ENCODE peak calls at places on chromosomes 13 and 19, in nine cellular contexts. One of them, this sample, is unnamed.

GRCh38 chr13:97394542-97394941 is 39.4 kb upstream of the RAP2A start:
- DNase-seq in neural crest cell: no peak
- DNase-seq in OCI-LY7: no peak
- DNase-seq in GM23338: no peak
- DNase-seq in B cell: no peak
- DNase-seq in dorsolateral prefrontal cortex: no peak
- DNase-seq in ovary: no peak
- DNase-seq in adrenal gland: no peak
- DNase-seq in Peyer's patch: no peak
- DNase-seq in this sample: no peak

GRCh38 chr13:48542581-48543341 is 9.9 kb upstream of the RCBTB2 start:
- DNase-seq in Peyer's patch: peak
- DNase-seq in OCI-LY7: peak
- DNase-seq in GM23338: peak
- DNase-seq in dorsolateral prefrontal cortex: no peak
- DNase-seq in ovary: peak
- DNase-seq in adrenal gland: no peak
- DNase-seq in B cell: no peak
- DNase-seq in neural crest cell: peak
- DNase-seq in this sample: no peak

GRCh38 chr13:109357751-109358150 is 428.6 kb downstream of the IRS2 start:
- DNase-seq in dorsolateral prefrontal cortex: no peak
- DNase-seq in OCI-LY7: no peak
- DNase-seq in Peyer's patch: no peak
- DNase-seq in B cell: no peak
- DNase-seq in neural crest cell: no peak
- DNase-seq in GM23338: no peak
- DNase-seq in adrenal gland: no peak
- DNase-seq in ovary: no peak
- DNase-seq in this sample: no peak

GRCh38 chr13:31945202-31945978 is 86.2 kb upstream of the FRY start:
- DNase-seq in ovary: no peak
- DNase-seq in B cell: no peak
- DNase-seq in GM23338: peak
- DNase-seq in adrenal gland: peak
- DNase-seq in OCI-LY7: no peak
- DNase-seq in dorsolateral prefrontal cortex: peak
- DNase-seq in neural crest cell: no peak
- DNase-seq in Peyer's patch: peak
- DNase-seq in this sample: peak

GRCh38 chr13:108705031-108705430 is 75.6 kb downstream of the MYO16 start:
- DNase-seq in Peyer's patch: no peak
- DNase-seq in ovary: no peak
- DNase-seq in adrenal gland: no peak
- DNase-seq in OCI-LY7: no peak
- DNase-seq in neural crest cell: no peak
- DNase-seq in GM23338: no peak
- DNase-seq in B cell: no peak
- DNase-seq in dorsolateral prefrontal cortex: no peak
- DNase-seq in this sample: no peak

GRCh38 chr13:108734676-108735075 is 105.3 kb downstream of the MYO16 start:
- DNase-seq in neural crest cell: no peak
- DNase-seq in B cell: no peak
- DNase-seq in GM23338: peak
- DNase-seq in adrenal gland: no peak
- DNase-seq in OCI-LY7: no peak
- DNase-seq in dorsolateral prefrontal cortex: no peak
- DNase-seq in Peyer's patch: no peak
- DNase-seq in ovary: no peak
- DNase-seq in this sample: no peak

GRCh38 chr13:26919311-26919710 is 158.7 kb upstream of the GPR12 start:
- DNase-seq in OCI-LY7: no peak
- DNase-seq in adrenal gland: peak
- DNase-seq in dorsolateral prefrontal cortex: no peak
- DNase-seq in B cell: no peak
- DNase-seq in Peyer's patch: no peak
- DNase-seq in GM23338: no peak
- DNase-seq in ovary: no peak
- DNase-seq in neural crest cell: no peak
- DNase-seq in this sample: no peak

GRCh38 chr13:50915562-50915961 is 6.0 kb downstream of the RNASEH2B start:
- DNase-seq in OCI-LY7: peak
- DNase-seq in B cell: no peak
- DNase-seq in dorsolateral prefrontal cortex: no peak
- DNase-seq in ovary: no peak
- DNase-seq in Peyer's patch: no peak
- DNase-seq in adrenal gland: no peak
- DNase-seq in neural crest cell: no peak
- DNase-seq in GM23338: peak
- DNase-seq in this sample: no peak

GRCh38 chr13:99406799-99407201 is 94.5 kb upstream of the TM9SF2 start:
- DNase-seq in OCI-LY7: no peak
- DNase-seq in ovary: peak
- DNase-seq in dorsolateral prefrontal cortex: no peak
- DNase-seq in neural crest cell: no peak
- DNase-seq in adrenal gland: no peak
- DNase-seq in GM23338: no peak
- DNase-seq in B cell: peak
- DNase-seq in Peyer's patch: no peak
- DNase-seq in this sample: no peak

GRCh38 chr13:114097504-114097892 is 34.9 kb downstream of the RASA3 start:
- DNase-seq in Peyer's patch: peak
- DNase-seq in dorsolateral prefrontal cortex: peak
- DNase-seq in ovary: no peak
- DNase-seq in OCI-LY7: no peak
- DNase-seq in GM23338: no peak
- DNase-seq in B cell: no peak
- DNase-seq in neural crest cell: no peak
- DNase-seq in adrenal gland: no peak
- DNase-seq in this sample: no peak

GRCh38 chr19:46924874-46925547 is 64.2 kb downstream of the ARHGAP35 start:
- DNase-seq in B cell: no peak
- DNase-seq in neural crest cell: no peak
- DNase-seq in dorsolateral prefrontal cortex: no peak
- DNase-seq in adrenal gland: no peak
- DNase-seq in GM23338: no peak
- DNase-seq in ovary: no peak
- DNase-seq in OCI-LY7: peak
- DNase-seq in Peyer's patch: no peak
- DNase-seq in this sample: no peak

GRCh38 chr19:17303167-17303939 is at the start of gene ABHD8:
- DNase-seq in GM23338: peak
- DNase-seq in Peyer's patch: peak
- DNase-seq in OCI-LY7: peak
- DNase-seq in dorsolateral prefrontal cortex: peak
- DNase-seq in B cell: peak
- DNase-seq in ovary: peak
- DNase-seq in adrenal gland: peak
- DNase-seq in neural crest cell: peak
- DNase-seq in this sample: peak

GRCh38 chr19:48900477-48901452 is 653 bp downstream of the NUCB1 start:
- DNase-seq in OCI-LY7: peak
- DNase-seq in adrenal gland: no peak
- DNase-seq in neural crest cell: no peak
- DNase-seq in GM23338: peak
- DNase-seq in dorsolateral prefrontal cortex: no peak
- DNase-seq in Peyer's patch: no peak
- DNase-seq in ovary: no peak
- DNase-seq in B cell: no peak
- DNase-seq in this sample: no peak

GRCh38 chr13:65926750-65927171 is 1303.4 kb downstream of the PCDH9 start:
- DNase-seq in B cell: no peak
- DNase-seq in OCI-LY7: peak
- DNase-seq in GM23338: peak
- DNase-seq in Peyer's patch: no peak
- DNase-seq in ovary: no peak
- DNase-seq in dorsolateral prefrontal cortex: no peak
- DNase-seq in neural crest cell: no peak
- DNase-seq in adrenal gland: no peak
- DNase-seq in this sample: no peak

GRCh38 chr13:20127563-20128458 is 33.0 kb downstream of the GJA3 start:
- DNase-seq in OCI-LY7: no peak
- DNase-seq in Peyer's patch: peak
- DNase-seq in neural crest cell: peak
- DNase-seq in B cell: peak
- DNase-seq in adrenal gland: peak
- DNase-seq in ovary: peak
- DNase-seq in dorsolateral prefrontal cortex: no peak
- DNase-seq in GM23338: peak
- DNase-seq in this sample: peak

GRCh38 chr13:20129076-20129475 is 31.8 kb downstream of the GJA3 start:
- DNase-seq in OCI-LY7: no peak
- DNase-seq in dorsolateral prefrontal cortex: no peak
- DNase-seq in ovary: no peak
- DNase-seq in adrenal gland: no peak
- DNase-seq in GM23338: no peak
- DNase-seq in Peyer's patch: no peak
- DNase-seq in B cell: no peak
- DNase-seq in neural crest cell: no peak
- DNase-seq in this sample: no peak

GRCh38 chr13:20130012-20130411 is 30.8 kb downstream of the GJA3 start:
- DNase-seq in dorsolateral prefrontal cortex: no peak
- DNase-seq in adrenal gland: no peak
- DNase-seq in GM23338: no peak
- DNase-seq in OCI-LY7: no peak
- DNase-seq in B cell: no peak
- DNase-seq in ovary: no peak
- DNase-seq in neural crest cell: no peak
- DNase-seq in Peyer's patch: no peak
- DNase-seq in this sample: no peak

GRCh38 chr13:20127263-20127562 is 33.6 kb downstream of the GJA3 start:
- DNase-seq in ovary: no peak
- DNase-seq in dorsolateral prefrontal cortex: no peak
- DNase-seq in Peyer's patch: no peak
- DNase-seq in neural crest cell: no peak
- DNase-seq in GM23338: no peak
- DNase-seq in adrenal gland: no peak
- DNase-seq in B cell: no peak
- DNase-seq in OCI-LY7: no peak
- DNase-seq in this sample: no peak

DNA sequence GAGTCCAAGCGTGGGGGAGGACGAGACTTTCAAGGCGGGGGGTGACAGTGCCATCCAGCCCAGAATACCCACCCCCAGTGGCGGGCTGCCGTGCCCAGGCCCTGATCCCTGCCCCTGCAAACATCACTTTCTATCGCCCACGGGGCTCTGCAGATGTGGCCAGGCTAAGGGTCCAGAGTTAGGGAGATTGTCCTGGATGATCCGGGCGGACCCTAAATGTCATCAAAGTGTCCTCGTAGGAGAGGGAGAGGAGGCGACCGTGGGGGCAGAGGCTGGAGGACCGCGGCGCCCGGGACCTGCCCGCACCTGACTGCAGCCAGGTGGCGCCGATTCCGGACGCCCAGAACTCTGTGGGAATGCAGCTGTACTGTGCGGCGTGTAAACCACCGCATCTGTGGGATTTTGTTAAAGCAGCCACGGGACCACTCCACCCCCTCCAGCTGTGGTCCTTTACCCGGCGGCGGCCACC is 32.4 kb downstream of the GJA3 start:
- DNase-seq in adrenal gland: no peak
- DNase-seq in GM23338: no peak
- DNase-seq in Peyer's patch: no peak
- DNase-seq in B cell: peak
- DNase-seq in OCI-LY7: no peak
- DNase-seq in ovary: no peak
- DNase-seq in neural crest cell: no peak
- DNase-seq in dorsolateral prefrontal cortex: no peak
- DNase-seq in this sample: no peak
- TF ChIP-seq CTCF in adrenal gland: peak
- TF ChIP-seq CTCF in GM23338: peak
- TF ChIP-seq CTCF in Peyer's patch: no peak
- TF ChIP-seq CTCF in B cell: no peak
- TF ChIP-seq CTCF in OCI-LY7: peak
- TF ChIP-seq CTCF in ovary: no peak
- TF ChIP-seq CTCF in neural crest cell: peak
- TF ChIP-seq CTCF in dorsolateral prefrontal cortex: no peak
- TF ChIP-seq CTCF in this sample: no peak

DNA sequence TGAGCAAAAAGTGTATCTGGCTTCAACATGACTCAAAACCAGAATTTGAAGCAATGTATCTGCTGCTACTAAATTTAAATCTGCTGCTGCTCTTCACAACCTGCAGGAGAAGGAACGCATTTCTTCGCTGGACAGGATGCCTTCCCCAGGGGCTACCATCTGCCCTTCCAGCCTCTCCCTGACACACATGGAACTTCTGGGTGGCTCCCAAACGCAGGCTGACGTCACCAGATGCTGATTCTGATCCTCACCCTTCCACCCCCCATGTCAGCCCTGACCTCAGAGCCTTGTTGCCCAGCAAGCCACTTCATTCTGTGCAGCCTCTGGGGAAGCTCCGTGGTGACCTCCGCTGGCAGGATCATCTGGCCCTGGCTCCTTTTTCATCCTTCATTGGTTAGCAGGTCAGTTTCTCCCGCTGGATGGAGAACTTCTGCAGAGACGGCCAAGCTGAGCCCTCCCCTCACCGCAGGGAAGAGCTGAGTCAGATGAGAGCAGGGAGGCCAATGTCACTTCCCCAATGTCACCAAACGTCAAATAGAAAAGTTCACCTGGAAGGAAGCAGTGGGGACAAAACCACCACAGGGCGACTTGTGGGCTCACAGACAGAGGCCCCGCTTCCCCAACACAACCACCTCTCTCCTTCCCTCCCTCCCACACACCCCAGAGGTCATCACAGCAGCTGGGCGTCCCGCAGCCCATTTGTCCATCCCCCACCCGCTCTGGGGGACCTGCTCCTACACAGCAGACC is 14.0 kb upstream of the RAB20 start:
- DNase-seq in dorsolateral prefrontal cortex: no peak
- DNase-seq in OCI-LY7: no peak
- DNase-seq in Peyer's patch: no peak
- DNase-seq in adrenal gland: peak
- DNase-seq in GM23338: no peak
- DNase-seq in B cell: peak
- DNase-seq in neural crest cell: no peak
- DNase-seq in ovary: no peak
- DNase-seq in this sample: no peak
- TF ChIP-seq CTCF in dorsolateral prefrontal cortex: no peak
- TF ChIP-seq CTCF in OCI-LY7: no peak
- TF ChIP-seq CTCF in Peyer's patch: no peak
- TF ChIP-seq CTCF in adrenal gland: no peak
- TF ChIP-seq CTCF in GM23338: no peak
- TF ChIP-seq CTCF in B cell: no peak
- TF ChIP-seq CTCF in neural crest cell: no peak
- TF ChIP-seq CTCF in ovary: no peak
- TF ChIP-seq CTCF in this sample: no peak

GRCh38 chr19:12938054-12938535 is 314 bp upstream of the CALR start:
- DNase-seq in B cell: peak
- DNase-seq in dorsolateral prefrontal cortex: peak
- DNase-seq in ovary: peak
- DNase-seq in GM23338: peak
- DNase-seq in neural crest cell: peak
- DNase-seq in OCI-LY7: peak
- DNase-seq in Peyer's patch: peak
- DNase-seq in adrenal gland: peak
- DNase-seq in this sample: peak
- TF ChIP-seq CTCF in B cell: no peak
- TF ChIP-seq CTCF in dorsolateral prefrontal cortex: no peak
- TF ChIP-seq CTCF in ovary: no peak
- TF ChIP-seq CTCF in GM23338: no peak
- TF ChIP-seq CTCF in neural crest cell: no peak
- TF ChIP-seq CTCF in OCI-LY7: no peak
- TF ChIP-seq CTCF in Peyer's patch: no peak
- TF ChIP-seq CTCF in adrenal gland: no peak
- TF ChIP-seq CTCF in this sample: no peak

GRCh38 chr13:43804461-43805070 is 17.8 kb upstream of the ENOX1 start:
- DNase-seq in dorsolateral prefrontal cortex: no peak
- DNase-seq in neural crest cell: peak
- DNase-seq in B cell: peak
- DNase-seq in Peyer's patch: no peak
- DNase-seq in GM23338: peak
- DNase-seq in adrenal gland: no peak
- DNase-seq in ovary: no peak
- DNase-seq in OCI-LY7: peak
- DNase-seq in this sample: no peak
- TF ChIP-seq CTCF in dorsolateral prefrontal cortex: peak
- TF ChIP-seq CTCF in neural crest cell: peak
- TF ChIP-seq CTCF in B cell: peak
- TF ChIP-seq CTCF in Peyer's patch: no peak
- TF ChIP-seq CTCF in GM23338: peak
- TF ChIP-seq CTCF in adrenal gland: peak
- TF ChIP-seq CTCF in ovary: peak
- TF ChIP-seq CTCF in OCI-LY7: peak
- TF ChIP-seq CTCF in this sample: peak

This sample was measured in mesothelial cell of epicardium.